ENCODE peak calls at places on chromosomes 16 and 17, in seven cellular contexts. E is small intestine; C is germinal center; P is RKO; W is psoas muscle; G is stimulated activated CD8-positive, alpha-beta memory T cell treated with anti-CD3 and anti-CD28 coated beads, Interleukin-4, amount 100 ng/mL, for 4 hours; B is mesothelial cell of epicardium. Z is an unnamed sample.

GRCh38 chr17:1104222-1104621 is 75.6 kb downstream of the ABR start:
- DNase-seq in E (no peak), C (no peak), P (no peak), W (no peak), G (no peak), B (no peak), Z (no peak)

GRCh38 chr16:66472961-66473610 is 46.0 kb downstream of the BEAN1 start:
- DNase-seq in E (no peak), C (no peak), P (no peak), W (no peak), G (no peak), B (no peak), Z (no peak)

GRCh38 chr16:64153718-64154117 is 968.1 kb downstream of the CDH11 start:
- DNase-seq in E (no peak), C (no peak), P (no peak), W (no peak), G (no peak), B (no peak), Z (no peak)

GRCh38 chr17:64390066-64390465 is 594 bp downstream of the PECAM1 start:
- DNase-seq in E (no peak), C (no peak), P (no peak), W (no peak), G (no peak), B (no peak), Z (no peak)

GRCh38 chr17:77496401-77496801 is 355.6 kb downstream of the SEC14L1 start:
- DNase-seq in E (no peak), C (no peak), P (no peak), W (peak; percentile 36), G (no peak), B (no peak), Z (no peak)

GRCh38 chr17:33052856-33053255 is 61.2 kb downstream of the SPACA3 start:
- DNase-seq in E (no peak), C (no peak), P (no peak), W (no peak), G (no peak), B (no peak), Z (no peak)

GRCh38 chr16:64047878-64048277 is 1074.0 kb downstream of the CDH11 start:
- DNase-seq in E (no peak), C (no peak), P (no peak), W (no peak), G (no peak), B (no peak), Z (no peak)

GRCh38 chr17:17988427-17988945 is 15.8 kb downstream of the DRC3 start:
- DNase-seq in E (no peak), C (no peak), P (no peak), W (no peak), G (no peak), B (no peak), Z (no peak)

GRCh38 chr17:28747046-28747691 is 3.4 kb downstream of the TRAF4 start:
- DNase-seq in E (peak; percentile 88), C (no peak), P (no peak), W (peak; percentile 47), G (no peak), B (no peak), Z (no peak)

GRCh38 chr17:5825717-5826330 is 241.5 kb upstream of the NLRP1 start:
- DNase-seq in E (no peak), C (no peak), P (no peak), W (no peak), G (no peak), B (no peak), Z (no peak)

GRCh38 chr17:67390646-67391480 is 13.8 kb downstream of the PITPNC1 start:
- DNase-seq in E (peak; percentile 56), C (no peak), P (peak; percentile 94), W (no peak), G (no peak), B (no peak), Z (no peak)

GRCh38 chr17:3528604-3529511 is 28.8 kb downstream of the TRPV3 start:
- DNase-seq in E (peak; percentile 36), C (no peak), P (no peak), W (no peak), G (no peak), B (no peak), Z (no peak)

GRCh38 chr17:72430611-72431432 is 310.0 kb downstream of the SOX9 start:
- DNase-seq in E (peak; percentile 62), C (no peak), P (no peak), W (no peak), G (no peak), B (no peak), Z (no peak)

GRCh38 chr17:18143044-18143936 is 34.7 kb downstream of the MYO15A start:
- DNase-seq in E (no peak), C (no peak), P (peak; percentile 47), W (no peak), G (no peak), B (no peak), Z (no peak)

GRCh38 chr16:59633996-59634579 is 900.0 kb upstream of the GOT2 start:
- DNase-seq in E (no peak), C (no peak), P (no peak), W (no peak), G (no peak), B (no peak), Z (no peak)

GRCh38 chr16:8588703-8589292 is 1.5 kb downstream of the TMEM114 start:
- DNase-seq in E (no peak), C (no peak), P (no peak), W (no peak), G (no peak), B (no peak), Z (no peak)

GRCh38 chr16:49827806-49828428 is 28.0 kb downstream of the ZNF423 start:
- DNase-seq in E (no peak), C (no peak), P (no peak), W (no peak), G (no peak), B (no peak), Z (no peak)

GRCh38 chr17:81422776-81423697 is 27.8 kb downstream of the BAHCC1 start:
- DNase-seq in E (no peak), C (no peak), P (peak; percentile 82), W (peak; percentile 86), G (no peak), B (peak; percentile 56), Z (no peak)

GRCh38 chr17:57284984-57285646 is 28.8 kb downstream of the MSI2 start:
- DNase-seq in E (no peak), C (peak; percentile 63), P (no peak), W (no peak), G (peak; percentile 8), B (no peak), Z (no peak)

GRCh38 chr17:64991726-64992125 is 64.8 kb downstream of the GNA13 start:
- DNase-seq in E (no peak), C (no peak), P (no peak), W (no peak), G (no peak), B (no peak), Z (no peak)

GRCh38 chr17:38604479-38605229 is 1.1 kb downstream of the SRCIN1 start:
- DNase-seq in E (no peak), C (no peak), P (peak; percentile 44), W (peak; percentile 48), G (no peak), B (no peak), Z (no peak)

GRCh38 chr16:11291021-11291716 is 10.0 kb upstream of the PRM1 start:
- DNase-seq in E (no peak), C (no peak), P (no peak), W (no peak), G (no peak), B (no peak), Z (no peak)

GRCh38 chr17:67461228-67461780 is 84.2 kb downstream of the PITPNC1 start:
- DNase-seq in E (no peak), C (no peak), P (no peak), W (no peak), G (no peak), B (no peak), Z (no peak)

GRCh38 chr16:8330761-8331160 is 259.6 kb downstream of the TMEM114 start:
- DNase-seq in E (no peak), C (no peak), P (no peak), W (no peak), G (no peak), B (no peak), Z (no peak)

GRCh38 chr17:40068917-40069750 is 6.4 kb downstream of the THRA start:
- DNase-seq in E (peak; percentile 89), C (peak; percentile 45), P (peak; percentile 82), W (peak; percentile 96), G (peak; percentile 76), B (peak; percentile 76), Z (no peak)

GRCh38 chr16:84042879-84043485 is 387 bp upstream of the SLC38A8 start:
- DNase-seq in E (peak; percentile 23), C (no peak), P (no peak), W (no peak), G (no peak), B (no peak), Z (no peak)

GRCh38 chr16:49344401-49344800 is 29.2 kb upstream of the C16orf78 start:
- DNase-seq in E (no peak), C (no peak), P (no peak), W (no peak), G (no peak), B (no peak), Z (no peak)

GRCh38 chr16:14003119-14003570 is 68.0 kb upstream of the MRTFB start:
- DNase-seq in E (no peak), C (peak; percentile 12), P (no peak), W (peak; percentile 74), G (no peak), B (peak; percentile 64), Z (no peak)

GRCh38 chr16:25614836-25615235 is 76.9 kb upstream of the HS3ST4 start:
- DNase-seq in E (no peak), C (no peak), P (no peak), W (no peak), G (no peak), B (no peak), Z (no peak)

GRCh38 chr17:2928294-2928890 is 132.2 kb downstream of the RAP1GAP2 start:
- DNase-seq in E (peak; percentile 19), C (no peak), P (no peak), W (no peak), G (no peak), B (no peak), Z (no peak)

GRCh38 chr17:30716461-30717289 is 107.8 kb downstream of the CRLF3 start:
- DNase-seq in E (no peak), C (no peak), P (peak; percentile 34), W (peak; percentile 32), G (no peak), B (no peak), Z (no peak)

GRCh38 chr17:19330271-19330670 is 32.3 kb downstream of the B9D1 start:
- DNase-seq in E (no peak), C (no peak), P (no peak), W (no peak), G (no peak), B (no peak), Z (no peak)

GRCh38 chr17:78748730-78749317 is 33.2 kb downstream of the CYTH1 start:
- DNase-seq in E (peak; percentile 61), C (no peak), P (no peak), W (peak; percentile 65), G (peak; percentile 65), B (no peak), Z (peak; percentile 32)